ENCODE peak calls at places on chromosomes 13 and 19, in six cellular contexts. P, Y, Q, J, I and S are unnamed samples.

GRCh38 chr13:98979012-98979411 is 1.1 kb upstream of the DOCK9 start:
- DNase-seq in Y (no peak), I (no peak), Q (no peak), P (no peak), J (no peak), S (no peak)

GRCh38 chr13:40101708-40102359 is 446.4 kb downstream of the COG6 start:
- DNase-seq in P (no peak), Q (no peak), J (peak; percentile 54), I (no peak), Y (no peak), S (no peak)

GRCh38 chr13:33940256-33940655 is 122.3 kb downstream of the RFC3 start:
- DNase-seq in Q (no peak), I (no peak), P (no peak), J (no peak), Y (no peak), S (no peak)

GRCh38 chr19:43984687-43985000 is 656 bp downstream of the ZNF155 start:
- DNase-seq in Q (no peak), I (peak; percentile 29), J (no peak), Y (no peak), P (no peak), S (no peak)

GRCh38 chr19:3547301-3547731 is 8.3 kb downstream of the TEKTIP1 start:
- DNase-seq in P (no peak), Q (peak; percentile 24), Y (no peak), J (no peak), I (no peak), S (no peak)

GRCh38 chr19:292951-293350 is 1.7 kb upstream of the PLPP2 start:
- DNase-seq in P (no peak), Y (no peak), Q (no peak), I (no peak), J (no peak), S (no peak)

GRCh38 chr19:30873691-30874090 is 475.5 kb downstream of the TSHZ3 start:
- DNase-seq in Q (no peak), P (no peak), I (no peak), J (no peak), Y (no peak), S (no peak)

GRCh38 chr19:40982594-40983101 is 8.4 kb upstream of the CYP2B6 start:
- DNase-seq in Y (peak; percentile 81), I (no peak), Q (peak; percentile 32), J (no peak), P (no peak), S (no peak)

GRCh38 chr19:47369923-47370625 is 21.0 kb downstream of the DHX34 start:
- DNase-seq in J (no peak), P (peak; percentile 99), I (peak; percentile 87), Q (no peak), Y (no peak), S (no peak)

GRCh38 chr19:33227242-33227650 is 1.6 kb upstream of the SLC7A10 start:
- DNase-seq in I (no peak), P (no peak), J (no peak), Y (peak; percentile 76), Q (no peak), S (no peak)

GRCh38 chr13:64305246-64305645 is 2889.6 kb upstream of the PCDH20 start:
- DNase-seq in Y (no peak), Q (peak; percentile 44), P (no peak), J (no peak), I (no peak), S (no peak)

GRCh38 chr13:59144700-59145099 is 1019.0 kb downstream of the DIAPH3 start:
- DNase-seq in Q (no peak), J (no peak), Y (no peak), I (no peak), P (no peak), S (no peak)

GRCh38 chr13:109199280-109199679 is 569.9 kb downstream of the MYO16 start:
- DNase-seq in Q (no peak), I (no peak), P (no peak), J (no peak), Y (no peak), S (no peak)

GRCh38 chr19:16023558-16023915 is 52.8 kb upstream of the TPM4 start:
- DNase-seq in J (no peak), I (no peak), Q (no peak), Y (no peak), P (no peak), S (peak; percentile 55)

GRCh38 chr13:49412749-49413148 is 31.1 kb downstream of the CAB39L start:
- DNase-seq in Q (no peak), Y (peak; percentile 54), P (no peak), I (no peak), J (no peak), S (no peak)

GRCh38 chr13:41461527-41462124 is 4.3 kb downstream of the RGCC start:
- DNase-seq in I (no peak), P (no peak), J (no peak), Q (no peak), Y (no peak), S (no peak)

GRCh38 chr13:49421391-49421790 is 22.5 kb downstream of the CAB39L start:
- DNase-seq in P (no peak), Q (peak; percentile 29), J (peak; percentile 24), I (no peak), Y (peak; percentile 74), S (no peak)

GRCh38 chr13:52615817-52616216 is 26.4 kb upstream of the HNRNPA1L2 start:
- DNase-seq in I (no peak), P (no peak), J (no peak), Q (no peak), Y (no peak), S (no peak)

GRCh38 chr19:12867120-12868099 is 13.8 kb downstream of the DNASE2 start:
- DNase-seq in I (peak; percentile 61), Y (peak; percentile 94), J (peak; percentile 31), P (no peak), Q (no peak), S (no peak)

GRCh38 chr19:8095354-8095886 is 42.9 kb downstream of the CCL25 start:
- DNase-seq in I (no peak), Q (no peak), J (no peak), Y (no peak), P (no peak), S (no peak)

GRCh38 chr13:62483774-62484173 is 1068.1 kb upstream of the PCDH20 start:
- DNase-seq in I (no peak), P (no peak), Q (no peak), Y (peak; percentile 2), J (no peak), S (no peak)

GRCh38 chr19:15448778-15449619 is 757 bp downstream of the WIZ start:
- DNase-seq in Y (peak; percentile 82), Q (no peak), P (no peak), I (no peak), J (no peak), S (no peak)

GRCh38 chr19:48330012-48330681 is 4.8 kb downstream of the EMP3 start:
- DNase-seq in J (peak; percentile 65), I (peak; percentile 87), Y (peak; percentile 95), Q (no peak), P (no peak), S (no peak)

GRCh38 chr13:38657191-38657590 is 29.7 kb upstream of the FREM2 start:
- DNase-seq in J (no peak), Y (no peak), P (no peak), I (no peak), Q (peak; percentile 11), S (no peak)

GRCh38 chr19:6464070-6464873 is at the start of gene CRB3:
- DNase-seq in Y (peak; percentile 99), P (no peak), I (no peak), J (no peak), Q (peak; percentile 93), S (peak; percentile 85)

GRCh38 chr13:43686557-43686956 is 100.2 kb downstream of the ENOX1 start:
- DNase-seq in Q (peak; percentile 59), I (peak; percentile 81), Y (no peak), P (peak; percentile 69), J (no peak), S (no peak)

GRCh38 chr19:18396471-18397241 is 766 bp downstream of the LRRC25 start:
- DNase-seq in P (no peak), I (peak; percentile 77), Q (no peak), Y (no peak), J (no peak), S (no peak)

GRCh38 chr19:18397242-18398202 is at the start of gene LRRC25:
- DNase-seq in I (no peak), P (no peak), J (no peak), Q (no peak), Y (peak; percentile 96), S (no peak)

GRCh38 chr19:18406749-18407148 is 9.3 kb upstream of the LRRC25 start:
- DNase-seq in J (no peak), P (no peak), I (no peak), Y (no peak), Q (no peak), S (no peak)

GRCh38 chr19:18399008-18399407 is 1.6 kb upstream of the LRRC25 start:
- DNase-seq in P (peak; percentile 75), Y (no peak), I (peak; percentile 77), Q (peak; percentile 50), J (no peak), S (no peak)

GRCh38 chr19:18401580-18402112 is 4.2 kb upstream of the LRRC25 start:
- DNase-seq in J (no peak), I (peak; percentile 57), P (no peak), Y (peak; percentile 81), Q (peak; percentile 62), S (no peak)
- H3K4me3 ChIP-seq in J (no peak overlapping the region), I (no peak overlapping the region), P (no peak overlapping the region), Y (no peak overlapping the region), Q (no peak overlapping the region), S (no peak overlapping the region)

DNA sequence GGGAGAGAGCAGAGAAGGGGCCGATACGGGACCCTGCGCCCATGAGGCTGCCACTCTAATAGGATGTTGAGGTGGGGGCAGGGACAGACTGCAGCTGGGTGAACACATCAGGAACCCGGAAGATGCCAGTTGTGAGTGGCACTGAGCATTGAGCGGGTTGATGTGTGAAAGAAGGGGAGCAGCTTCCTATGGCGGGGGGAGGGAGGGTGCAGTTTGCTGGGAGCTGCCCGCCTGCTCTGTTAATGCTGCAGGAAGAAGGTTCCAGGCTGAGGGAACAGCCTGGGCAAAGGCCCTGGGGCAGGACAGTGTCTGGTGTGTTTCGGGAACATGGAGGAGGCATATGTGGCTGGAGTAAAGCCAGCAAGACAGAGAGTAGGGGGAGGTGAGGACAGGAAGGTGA is 29.8 kb downstream of the DNM2 start:
- DNase-seq in Q (no peak), P (no peak), Y (no peak), J (no peak), I (no peak), S (no peak)
- H3K4me1 ChIP-seq in Q (peaks cover 29% of the 10 kb centered on the region), P (peaks cover 17% of the 10 kb centered on the region), Y (peaks cover 9% of the 10 kb centered on the region), J (no peaks in the 10 kb centered on the region), I (peaks cover 74% of the 10 kb centered on the region), S (peaks cover 34% of the 10 kb centered on the region)

GRCh38 chr19:21402303-21402985 is 5.5 kb downstream of the ZNF493 start:
- DNase-seq in Q (no peak), P (no peak), Y (no peak), I (no peak), J (no peak), S (no peak)

GRCh38 chr19:21396121-21396520 is 812 bp upstream of the ZNF493 start:
- DNase-seq in J (no peak), P (no peak), Y (no peak), Q (no peak), I (no peak), S (no peak)

GRCh38 chr19:21398851-21399250 is 1.9 kb downstream of the ZNF493 start:
- DNase-seq in Y (no peak), I (no peak), P (no peak), J (no peak), Q (no peak), S (no peak)

GRCh38 chr19:21396893-21397572 is at the start of gene ZNF493:
- DNase-seq in I (peak; percentile 96), P (peak; percentile 71), J (peak; percentile 86), Y (peak; percentile 99), Q (peak; percentile 45), S (peak; percentile 69)
- H3K4me3 ChIP-seq in I (peak within 1 kb of the TSS; percentile 100), P (peak within 1 kb of the TSS; percentile 46), J (peak within 1 kb of the TSS; percentile 84), Y (peak within 1 kb of the TSS; percentile 95), Q (peak within 1 kb of the TSS; percentile 53), S (peak within 1 kb of the TSS; percentile 38)

GRCh38 chr19:2231621-2232221 is 4.4 kb downstream of the PLEKHJ1 start:
- DNase-seq in Y (no peak), P (no peak), Q (no peak), J (no peak), I (peak; percentile 53), S (no peak)
- H3K4me1 ChIP-seq in Y (peaks cover 3% of the 10 kb centered on the region), P (peaks cover 12% of the 10 kb centered on the region), Q (no peaks in the 10 kb centered on the region), J (peaks cover 12% of the 10 kb centered on the region), I (peaks cover 33% of the 10 kb centered on the region), S (no peaks in the 10 kb centered on the region)